ENCODE peak calls at places on chromosome 14, in nine cellular contexts. One of them, this sample, is unnamed.

GRCh38 chr14:31560759-31561154 is 447 bp upstream of the NUBPL start:
- DNase-seq in uterus: no peak
- DNase-seq in activated T-cell treated with anti-CD3 and anti-CD28 coated beads, Interleukin-2, amount 50 U/mL, for 4 hours: no peak
- DNase-seq in T follicular helper cell: no peak
- DNase-seq in Panc1: no peak
- DNase-seq in neural crest cell: no peak
- DNase-seq in HCT116: peak
- DNase-seq in right atrium auricular region: no peak
- DNase-seq in lower leg skin: no peak
- DNase-seq in this sample: no peak

GRCh38 chr14:96096639-96097610 is 57.8 kb downstream of the C14orf132 start:
- DNase-seq in uterus: no peak
- DNase-seq in activated T-cell treated with anti-CD3 and anti-CD28 coated beads, Interleukin-2, amount 50 U/mL, for 4 hours: no peak
- DNase-seq in T follicular helper cell: no peak
- DNase-seq in Panc1: no peak
- DNase-seq in neural crest cell: no peak
- DNase-seq in HCT116: no peak
- DNase-seq in right atrium auricular region: no peak
- DNase-seq in lower leg skin: no peak
- DNase-seq in this sample: no peak

GRCh38 chr14:29853272-29853671 is 74.4 kb downstream of the PRKD1 start:
- DNase-seq in uterus: no peak
- DNase-seq in activated T-cell treated with anti-CD3 and anti-CD28 coated beads, Interleukin-2, amount 50 U/mL, for 4 hours: no peak
- DNase-seq in T follicular helper cell: no peak
- DNase-seq in Panc1: no peak
- DNase-seq in neural crest cell: no peak
- DNase-seq in HCT116: no peak
- DNase-seq in right atrium auricular region: no peak
- DNase-seq in lower leg skin: no peak
- DNase-seq in this sample: no peak

GRCh38 chr14:93207468-93208308 is 632 bp downstream of the UBR7 start:
- DNase-seq in uterus: peak
- DNase-seq in activated T-cell treated with anti-CD3 and anti-CD28 coated beads, Interleukin-2, amount 50 U/mL, for 4 hours: no peak
- DNase-seq in T follicular helper cell: no peak
- DNase-seq in Panc1: peak
- DNase-seq in neural crest cell: peak
- DNase-seq in HCT116: no peak
- DNase-seq in right atrium auricular region: no peak
- DNase-seq in lower leg skin: no peak
- DNase-seq in this sample: peak

GRCh38 chr14:23861666-23862065 is 91.9 kb upstream of the DHRS4 start:
- DNase-seq in uterus: no peak
- DNase-seq in activated T-cell treated with anti-CD3 and anti-CD28 coated beads, Interleukin-2, amount 50 U/mL, for 4 hours: no peak
- DNase-seq in T follicular helper cell: no peak
- DNase-seq in Panc1: no peak
- DNase-seq in neural crest cell: no peak
- DNase-seq in HCT116: no peak
- DNase-seq in right atrium auricular region: no peak
- DNase-seq in lower leg skin: no peak
- DNase-seq in this sample: no peak

GRCh38 chr14:51680031-51680430 is 28.3 kb downstream of the FRMD6 start:
- DNase-seq in uterus: no peak
- DNase-seq in activated T-cell treated with anti-CD3 and anti-CD28 coated beads, Interleukin-2, amount 50 U/mL, for 4 hours: no peak
- DNase-seq in T follicular helper cell: no peak
- DNase-seq in Panc1: no peak
- DNase-seq in neural crest cell: no peak
- DNase-seq in HCT116: no peak
- DNase-seq in right atrium auricular region: no peak
- DNase-seq in lower leg skin: no peak
- DNase-seq in this sample: no peak

GRCh38 chr14:47675489-47676300 is at the start of gene MDGA2:
- DNase-seq in uterus: no peak
- DNase-seq in activated T-cell treated with anti-CD3 and anti-CD28 coated beads, Interleukin-2, amount 50 U/mL, for 4 hours: no peak
- DNase-seq in T follicular helper cell: no peak
- DNase-seq in Panc1: no peak
- DNase-seq in neural crest cell: peak
- DNase-seq in HCT116: no peak
- DNase-seq in right atrium auricular region: no peak
- DNase-seq in lower leg skin: no peak
- DNase-seq in this sample: no peak

GRCh38 chr14:47790477-47790876 is 115.1 kb upstream of the MDGA2 start:
- DNase-seq in uterus: no peak
- DNase-seq in activated T-cell treated with anti-CD3 and anti-CD28 coated beads, Interleukin-2, amount 50 U/mL, for 4 hours: no peak
- DNase-seq in T follicular helper cell: no peak
- DNase-seq in Panc1: no peak
- DNase-seq in neural crest cell: no peak
- DNase-seq in HCT116: no peak
- DNase-seq in right atrium auricular region: no peak
- DNase-seq in lower leg skin: no peak
- DNase-seq in this sample: no peak

GRCh38 chr14:90815817-90816662 is at the start of gene TTC7B:
- DNase-seq in uterus: peak
- DNase-seq in activated T-cell treated with anti-CD3 and anti-CD28 coated beads, Interleukin-2, amount 50 U/mL, for 4 hours: peak
- DNase-seq in T follicular helper cell: peak
- DNase-seq in Panc1: no peak
- DNase-seq in neural crest cell: peak
- DNase-seq in HCT116: no peak
- DNase-seq in right atrium auricular region: no peak
- DNase-seq in lower leg skin: no peak
- DNase-seq in this sample: no peak

GRCh38 chr14:55028476-55028875 is 1.4 kb downstream of the SOCS4 start:
- DNase-seq in uterus: no peak
- DNase-seq in activated T-cell treated with anti-CD3 and anti-CD28 coated beads, Interleukin-2, amount 50 U/mL, for 4 hours: no peak
- DNase-seq in T follicular helper cell: no peak
- DNase-seq in Panc1: no peak
- DNase-seq in neural crest cell: no peak
- DNase-seq in HCT116: no peak
- DNase-seq in right atrium auricular region: no peak
- DNase-seq in lower leg skin: no peak
- DNase-seq in this sample: no peak

GRCh38 chr14:78023112-78023511 is 147.1 kb upstream of the NRXN3 start:
- DNase-seq in uterus: no peak
- DNase-seq in activated T-cell treated with anti-CD3 and anti-CD28 coated beads, Interleukin-2, amount 50 U/mL, for 4 hours: no peak
- DNase-seq in T follicular helper cell: no peak
- DNase-seq in Panc1: no peak
- DNase-seq in neural crest cell: no peak
- DNase-seq in HCT116: no peak
- DNase-seq in right atrium auricular region: no peak
- DNase-seq in lower leg skin: no peak
- DNase-seq in this sample: peak

GRCh38 chr14:81211844-81212243 is 8.9 kb downstream of the GTF2A1 start:
- DNase-seq in uterus: no peak
- DNase-seq in activated T-cell treated with anti-CD3 and anti-CD28 coated beads, Interleukin-2, amount 50 U/mL, for 4 hours: no peak
- DNase-seq in T follicular helper cell: peak
- DNase-seq in Panc1: no peak
- DNase-seq in neural crest cell: no peak
- DNase-seq in HCT116: no peak
- DNase-seq in right atrium auricular region: no peak
- DNase-seq in lower leg skin: no peak
- DNase-seq in this sample: no peak

GRCh38 chr14:69518341-69519101 is 34.0 kb downstream of the PLEKHD1 start:
- DNase-seq in uterus: no peak
- DNase-seq in activated T-cell treated with anti-CD3 and anti-CD28 coated beads, Interleukin-2, amount 50 U/mL, for 4 hours: no peak
- DNase-seq in T follicular helper cell: no peak
- DNase-seq in Panc1: no peak
- DNase-seq in neural crest cell: no peak
- DNase-seq in HCT116: no peak
- DNase-seq in right atrium auricular region: no peak
- DNase-seq in lower leg skin: no peak
- DNase-seq in this sample: no peak

GRCh38 chr14:77203611-77204456 is 22.2 kb downstream of the TMEM63C start:
- DNase-seq in uterus: no peak
- DNase-seq in activated T-cell treated with anti-CD3 and anti-CD28 coated beads, Interleukin-2, amount 50 U/mL, for 4 hours: no peak
- DNase-seq in T follicular helper cell: no peak
- DNase-seq in Panc1: no peak
- DNase-seq in neural crest cell: no peak
- DNase-seq in HCT116: no peak
- DNase-seq in right atrium auricular region: no peak
- DNase-seq in lower leg skin: no peak
- DNase-seq in this sample: no peak

GRCh38 chr14:59060841-59061240 is 127.6 kb upstream of the DAAM1 start:
- DNase-seq in uterus: no peak
- DNase-seq in activated T-cell treated with anti-CD3 and anti-CD28 coated beads, Interleukin-2, amount 50 U/mL, for 4 hours: no peak
- DNase-seq in T follicular helper cell: no peak
- DNase-seq in Panc1: no peak
- DNase-seq in neural crest cell: no peak
- DNase-seq in HCT116: no peak
- DNase-seq in right atrium auricular region: no peak
- DNase-seq in lower leg skin: no peak
- DNase-seq in this sample: no peak

GRCh38 chr14:69528930-69529329 is 44.4 kb downstream of the PLEKHD1 start:
- DNase-seq in uterus: no peak
- DNase-seq in activated T-cell treated with anti-CD3 and anti-CD28 coated beads, Interleukin-2, amount 50 U/mL, for 4 hours: no peak
- DNase-seq in T follicular helper cell: no peak
- DNase-seq in Panc1: no peak
- DNase-seq in neural crest cell: no peak
- DNase-seq in HCT116: no peak
- DNase-seq in right atrium auricular region: no peak
- DNase-seq in lower leg skin: no peak
- DNase-seq in this sample: no peak

GRCh38 chr14:55893695-55894094 is 224.5 kb upstream of the PELI2 start:
- DNase-seq in uterus: no peak
- DNase-seq in activated T-cell treated with anti-CD3 and anti-CD28 coated beads, Interleukin-2, amount 50 U/mL, for 4 hours: no peak
- DNase-seq in T follicular helper cell: no peak
- DNase-seq in Panc1: no peak
- DNase-seq in neural crest cell: no peak
- DNase-seq in HCT116: no peak
- DNase-seq in right atrium auricular region: no peak
- DNase-seq in lower leg skin: no peak
- DNase-seq in this sample: no peak

GRCh38 chr14:89457007-89457406 is 40.0 kb upstream of the FOXN3 start:
- DNase-seq in uterus: no peak
- DNase-seq in activated T-cell treated with anti-CD3 and anti-CD28 coated beads, Interleukin-2, amount 50 U/mL, for 4 hours: no peak
- DNase-seq in T follicular helper cell: no peak
- DNase-seq in Panc1: no peak
- DNase-seq in neural crest cell: no peak
- DNase-seq in HCT116: no peak
- DNase-seq in right atrium auricular region: no peak
- DNase-seq in lower leg skin: no peak
- DNase-seq in this sample: no peak

GRCh38 chr14:87613856-87614255 is 379.1 kb downstream of the GALC start:
- DNase-seq in uterus: no peak
- DNase-seq in activated T-cell treated with anti-CD3 and anti-CD28 coated beads, Interleukin-2, amount 50 U/mL, for 4 hours: no peak
- DNase-seq in T follicular helper cell: no peak
- DNase-seq in Panc1: no peak
- DNase-seq in neural crest cell: no peak
- DNase-seq in HCT116: no peak
- DNase-seq in right atrium auricular region: no peak
- DNase-seq in lower leg skin: no peak
- DNase-seq in this sample: no peak

GRCh38 chr14:67538501-67538900 is 5.4 kb downstream of the PLEKHH1 start:
- DNase-seq in uterus: no peak
- DNase-seq in activated T-cell treated with anti-CD3 and anti-CD28 coated beads, Interleukin-2, amount 50 U/mL, for 4 hours: no peak
- DNase-seq in T follicular helper cell: no peak
- DNase-seq in Panc1: no peak
- DNase-seq in neural crest cell: no peak
- DNase-seq in HCT116: no peak
- DNase-seq in right atrium auricular region: no peak
- DNase-seq in lower leg skin: no peak
- DNase-seq in this sample: no peak

This sample was measured in osteocyte.